ENCODE peak calls at places on chromosomes 11 and 22, in four cellular contexts. C, F, V and K are unnamed samples.

GRCh38 chr11:111334495-111335123 is 36.3 kb downstream of the POU2AF3 start:
- DNase-seq in C (no peak), F (no peak), V (no peak), K (no peak)

GRCh38 chr11:33160147-33160546 is 1.1 kb downstream of the CSTF3 start:
- DNase-seq in C (peak), F (peak), V (no peak), K (no peak)

GRCh38 chr11:118771481-118772278 is 19.3 kb downstream of the DDX6 start:
- DNase-seq in C (no peak), F (no peak), V (no peak), K (no peak)

GRCh38 chr22:21626735-21627469 is 2.9 kb downstream of the YDJC start:
- DNase-seq in C (no peak), F (no peak), V (no peak), K (no peak)

GRCh38 chr11:3849297-3849874 is 6.1 kb upstream of the STIM1 start:
- DNase-seq in C (peak), F (peak), V (no peak), K (no peak)

GRCh38 chr11:89182773-89183172 is 5.1 kb downstream of the TYR start:
- DNase-seq in C (no peak), F (peak), V (no peak), K (no peak)

GRCh38 chr22:36486619-36487384 is 5.4 kb upstream of the TXN2 start:
- DNase-seq in C (peak), F (peak), V (peak), K (no peak)

GRCh38 chr11:66843776-66844495 is 695 bp downstream of the RCE1 start:
- DNase-seq in C (no peak), F (no peak), V (no peak), K (no peak)

GRCh38 chr11:65516135-65516968 is 8.5 kb upstream of the SCYL1 start:
- DNase-seq in C (no peak), F (no peak), V (no peak), K (no peak)

GRCh38 chr22:39317084-39317755 is 2.2 kb downstream of the RPL3 start:
- DNase-seq in C (no peak), F (no peak), V (no peak), K (no peak)

GRCh38 chr22:37060801-37061610 is 9.5 kb downstream of the KCTD17 start:
- DNase-seq in C (no peak), F (no peak), V (no peak), K (no peak)

GRCh38 chr11:36352919-36353318 is 56.8 kb downstream of the PRR5L start:
- DNase-seq in C (no peak), F (no peak), V (no peak), K (no peak)

GRCh38 chr11:117861151-117862018 is 15.1 kb downstream of the FXYD6 start:
- DNase-seq in C (no peak), F (no peak), V (no peak), K (peak)

GRCh38 chr11:26028294-26028954 is 303.5 kb upstream of the ANO3 start:
- DNase-seq in C (no peak), F (peak), V (no peak), K (no peak)

GRCh38 chr11:19642185-19642591 is 70.4 kb upstream of the NAV2 start:
- DNase-seq in C (peak), F (peak), V (no peak), K (no peak)

GRCh38 chr22:37313376-37314314 is 31.3 kb downstream of the CYTH4 start:
- DNase-seq in C (peak), F (peak), V (no peak), K (no peak)

GRCh38 chr11:70303070-70303469 is 32.6 kb downstream of the PPFIA1 start:
- DNase-seq in C (peak), F (peak), V (no peak), K (no peak)
- H3K4me3 ChIP-seq in C (no peak), F (peak), V (no peak), K (no peak)

GRCh38 chr22:45200230-45200629 is 36.5 kb downstream of the NUP50 start:
- DNase-seq in C (no peak), F (no peak), V (no peak), K (no peak)

GRCh38 chr22:45202333-45203149 is 38.2 kb downstream of the KIAA0930 start:
- DNase-seq in C (no peak), F (no peak), V (no peak), K (no peak)

GRCh38 chr22:45203150-45203974 is 37.3 kb downstream of the KIAA0930 start:
- DNase-seq in C (no peak), F (no peak), V (no peak), K (peak)

GRCh38 chr22:45200862-45201511 is 37.3 kb downstream of the NUP50 start:
- DNase-seq in C (peak), F (no peak), V (no peak), K (peak)

DNA sequence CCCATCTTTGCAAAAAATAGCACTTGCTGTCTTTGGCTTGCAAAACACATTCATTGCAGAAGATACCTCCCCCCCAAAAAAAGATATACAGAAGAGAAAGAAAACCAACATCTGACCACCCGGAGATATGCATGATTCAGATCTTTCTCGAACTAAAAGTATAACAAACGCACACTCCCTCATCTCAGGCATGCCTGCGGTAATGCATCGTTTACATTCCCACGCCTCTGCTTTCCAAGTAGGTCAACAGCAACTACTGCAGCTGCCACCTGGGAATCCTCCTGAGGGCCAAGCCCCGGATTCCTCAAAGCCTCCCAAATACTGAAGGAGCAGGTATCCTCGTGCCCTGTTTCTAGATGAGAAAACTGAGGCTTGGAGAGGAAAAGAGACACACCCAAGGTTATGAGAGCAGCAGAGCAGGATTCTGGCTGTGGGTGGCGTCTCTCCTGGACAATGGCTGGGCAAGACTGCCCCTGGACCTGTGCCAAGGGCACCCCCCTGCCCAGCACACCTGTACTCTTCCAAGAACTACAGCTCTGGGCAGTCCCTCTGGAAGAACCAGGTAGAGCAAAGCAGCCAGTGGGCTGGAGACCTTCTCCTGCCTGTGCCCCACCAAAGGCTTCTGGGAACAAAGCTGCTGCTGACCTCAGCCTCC is 38.1 kb downstream of the NUP50 start:
- DNase-seq in C (peak), F (peak), V (no peak), K (no peak)
- TF ChIP-seq CTCF in C (no peak), F (no peak), V (no peak), K (no peak)

DNA sequence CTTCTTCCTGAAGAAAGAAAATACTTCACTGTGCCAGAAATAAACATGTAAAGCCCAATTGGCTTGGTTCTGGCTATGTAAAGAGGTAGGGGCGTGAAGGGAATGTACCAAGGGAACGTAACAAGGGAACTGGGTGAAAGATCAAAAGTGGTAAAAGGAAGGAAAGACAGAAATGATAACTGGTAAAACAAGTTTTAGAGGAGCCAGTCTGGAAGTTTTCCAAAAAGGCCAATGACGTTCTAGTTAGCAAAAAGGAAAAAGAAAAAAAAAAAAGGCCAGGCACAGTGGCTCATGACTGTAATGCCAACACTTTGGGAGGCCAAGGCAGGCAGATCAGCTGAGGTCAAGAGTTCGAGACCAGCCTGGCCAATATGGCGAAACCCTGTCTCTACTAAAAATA is 21.2 kb upstream of the CRTAM start:
- DNase-seq in C (peak), F (no peak), V (no peak), K (no peak)
- H3K4me3 ChIP-seq in C (no peak), F (no peak), V (no peak), K (no peak)

DNA sequence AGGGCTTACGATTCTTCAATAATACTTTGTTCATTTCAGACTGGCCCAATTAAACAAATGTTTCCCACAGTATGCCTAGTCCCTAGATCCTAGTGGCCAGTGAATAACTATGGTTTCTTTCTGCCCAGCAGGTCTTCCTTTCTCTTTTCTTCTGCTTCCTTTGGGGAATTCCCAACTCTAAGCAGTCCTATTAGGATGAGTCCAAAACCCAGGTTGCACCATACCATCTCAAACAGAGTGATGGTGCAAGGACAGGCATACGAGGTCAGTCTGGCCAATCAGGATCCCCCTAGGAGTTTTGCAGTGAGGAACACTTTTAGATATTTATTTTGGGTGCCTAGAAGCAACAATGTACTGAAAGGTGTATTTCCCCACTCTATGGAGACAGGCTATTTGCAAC is 41.4 kb upstream of the CCDC34 start:
- DNase-seq in C (no peak), F (no peak), V (no peak), K (no peak)
- TF ChIP-seq CTCF in C (no peak), F (no peak), V (no peak), K (no peak)

DNA sequence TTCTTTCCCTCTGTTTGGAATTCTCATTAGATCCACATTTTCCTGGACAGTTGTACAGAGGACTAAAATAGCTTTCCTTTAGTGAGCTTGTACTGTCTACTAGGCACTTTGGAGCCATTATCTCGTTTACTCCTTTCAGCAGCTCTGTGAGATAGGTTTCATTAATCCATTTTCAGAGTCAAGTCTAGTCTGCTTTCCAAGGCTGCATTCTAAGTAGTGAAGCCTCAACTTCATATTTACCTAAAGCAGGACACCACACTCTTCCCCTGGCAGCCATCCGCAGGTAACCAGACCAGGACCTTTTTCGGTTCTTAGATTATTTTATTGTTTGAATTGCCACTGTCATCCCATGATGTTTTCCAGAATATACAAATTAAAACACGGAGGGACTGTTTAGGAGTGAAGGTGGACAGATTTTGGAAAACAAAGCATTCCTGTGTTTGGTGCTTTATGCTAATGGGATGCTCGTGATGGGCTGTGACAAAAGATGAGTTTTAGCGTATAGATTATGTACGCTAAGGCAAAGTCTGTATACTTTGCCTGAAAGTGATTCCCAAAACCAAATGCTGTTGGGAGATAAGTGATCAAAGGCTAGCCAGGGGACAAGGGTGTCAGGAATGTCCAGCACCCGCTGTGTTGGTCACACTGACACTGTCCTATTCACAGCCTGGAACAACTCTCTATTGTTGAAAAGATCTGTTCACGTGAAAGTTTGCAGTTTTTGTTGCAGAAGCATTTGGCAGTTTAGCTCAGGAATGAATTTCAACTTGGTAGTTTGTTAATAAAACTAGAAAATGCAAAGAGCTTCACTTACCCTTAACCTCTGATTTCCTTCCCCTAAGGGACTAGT is 1.3 kb downstream of the JAM3 start:
- DNase-seq in C (no peak), F (no peak), V (no peak), K (no peak)
- H3K4me3 ChIP-seq in C (peak), F (peak), V (no peak), K (peak)

GRCh38 chr11:5604896-5605295 is 8.5 kb downstream of the TRIM6 start:
- DNase-seq in C (no peak), F (no peak), V (no peak), K (no peak)

GRCh38 chr11:5596611-5597201 is at the start of gene TRIM6:
- DNase-seq in C (peak), F (peak), V (peak), K (no peak)

GRCh38 chr11:5603326-5603725 is 6.9 kb downstream of the TRIM6 start:
- DNase-seq in C (no peak), F (no peak), V (no peak), K (no peak)

GRCh38 chr11:5597953-5598352 is 1.5 kb downstream of the TRIM6 start:
- DNase-seq in C (no peak), F (no peak), V (no peak), K (no peak)

DNA sequence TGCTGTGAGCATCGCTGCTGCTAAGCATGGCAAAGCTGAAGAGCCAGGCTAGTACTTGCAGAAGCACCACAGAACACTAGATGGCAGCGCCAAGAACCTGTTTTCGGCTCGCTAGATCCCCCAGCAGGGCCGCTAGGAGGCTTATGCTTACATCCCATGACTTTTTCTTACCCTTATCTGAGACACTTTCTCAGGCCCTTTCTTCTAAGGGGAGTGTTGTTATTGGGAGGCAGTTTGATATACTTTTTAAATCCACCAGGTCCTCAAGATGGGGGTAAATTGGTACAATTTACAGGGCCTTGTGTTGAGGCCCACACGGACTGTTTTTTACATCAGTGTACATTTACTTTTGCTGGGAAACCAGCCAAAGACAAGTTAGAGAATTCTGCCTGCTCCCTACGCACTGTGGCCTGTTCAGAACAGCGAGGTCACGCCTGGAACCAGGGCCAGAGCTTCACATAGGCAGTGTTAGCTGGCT is 4.0 kb downstream of the TRIM6 start:
- DNase-seq in C (peak), F (peak), V (peak), K (no peak)
- TF ChIP-seq CTCF in C (peak), F (peak), V (peak), K (peak)

GRCh38 chr22:50469377-50470305 is 5.2 kb downstream of the SBF1 start:
- DNase-seq in C (peak), F (peak), V (peak), K (no peak)
- H3K4me3 ChIP-seq in C (no peak), F (no peak), V (no peak), K (no peak)